ENCODE peak calls at places on chromosome 1, in four cellular contexts. B, K, J and L are unnamed samples.

GRCh38 chr1:240152611-240153297 is 61.1 kb downstream of the FMN2 start:
- DNase-seq in K (no peak), B (no peak), J (no peak), L (no peak)

GRCh38 chr1:54904476-54905048 is 17.6 kb upstream of the DHCR24 start:
- DNase-seq in B (no peak), K (no peak), J (no peak), L (no peak)

GRCh38 chr1:116533425-116533820 is 37.4 kb downstream of the CD58 start:
- DNase-seq in J (no peak), B (no peak), K (no peak), L (no peak)

GRCh38 chr1:236718328-236718727 is 32.0 kb downstream of the ACTN2 start:
- DNase-seq in K (no peak), J (no peak), B (no peak), L (no peak)

GRCh38 chr1:204545202-204545601 is 29.0 kb downstream of the MDM4 start:
- DNase-seq in B (no peak), K (no peak), J (no peak), L (no peak)

GRCh38 chr1:206679738-206680211 is 4.9 kb upstream of the MAPKAPK2 start:
- DNase-seq in J (no peak), B (no peak), K (no peak), L (no peak)

GRCh38 chr1:1778827-1779675 is 781 bp upstream of the NADK start:
- DNase-seq in J (peak), B (no peak), K (peak), L (peak)

GRCh38 chr1:16026723-16027484 is 5.1 kb downstream of the CLCNKA start:
- DNase-seq in J (peak), B (no peak), K (no peak), L (peak)

GRCh38 chr1:43688594-43689000 is 18.7 kb upstream of the ST3GAL3 start:
- DNase-seq in K (no peak), B (no peak), J (no peak), L (peak)

DNA sequence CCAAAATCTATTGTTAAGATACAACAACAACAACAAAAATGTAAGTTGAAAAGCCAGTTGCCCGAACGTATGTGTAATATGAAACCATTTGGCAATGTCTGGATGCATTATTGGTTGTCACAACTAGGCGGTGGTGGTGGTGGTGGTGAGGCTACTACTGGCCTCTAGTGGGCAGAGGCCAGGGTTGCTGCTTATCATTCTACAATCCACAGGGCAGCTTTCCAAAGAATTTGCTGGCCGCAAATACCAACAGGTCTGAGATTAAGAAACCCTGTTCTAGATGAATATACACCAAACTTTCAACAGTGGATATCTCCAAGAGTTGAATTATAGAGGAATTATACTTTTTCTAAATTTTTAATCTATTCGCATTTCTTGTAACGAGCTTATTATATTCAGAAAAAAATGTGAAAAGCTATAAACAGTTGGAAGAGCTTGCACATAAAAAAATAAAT is 26.8 kb upstream of the ZNF697 start:
- DNase-seq in K (peak), J (no peak), B (no peak), L (peak)
- TF ChIP-seq RNF2 in K (no peak), J (no peak), B (no peak), L (no peak)

GRCh38 chr1:26697978-26698849 is 2.4 kb downstream of the ARID1A start:
- DNase-seq in B (peak), J (no peak), K (peak), L (peak)
- TF ChIP-seq RNF2 in B (no peak), J (no peak), K (no peak), L (peak)

DNA sequence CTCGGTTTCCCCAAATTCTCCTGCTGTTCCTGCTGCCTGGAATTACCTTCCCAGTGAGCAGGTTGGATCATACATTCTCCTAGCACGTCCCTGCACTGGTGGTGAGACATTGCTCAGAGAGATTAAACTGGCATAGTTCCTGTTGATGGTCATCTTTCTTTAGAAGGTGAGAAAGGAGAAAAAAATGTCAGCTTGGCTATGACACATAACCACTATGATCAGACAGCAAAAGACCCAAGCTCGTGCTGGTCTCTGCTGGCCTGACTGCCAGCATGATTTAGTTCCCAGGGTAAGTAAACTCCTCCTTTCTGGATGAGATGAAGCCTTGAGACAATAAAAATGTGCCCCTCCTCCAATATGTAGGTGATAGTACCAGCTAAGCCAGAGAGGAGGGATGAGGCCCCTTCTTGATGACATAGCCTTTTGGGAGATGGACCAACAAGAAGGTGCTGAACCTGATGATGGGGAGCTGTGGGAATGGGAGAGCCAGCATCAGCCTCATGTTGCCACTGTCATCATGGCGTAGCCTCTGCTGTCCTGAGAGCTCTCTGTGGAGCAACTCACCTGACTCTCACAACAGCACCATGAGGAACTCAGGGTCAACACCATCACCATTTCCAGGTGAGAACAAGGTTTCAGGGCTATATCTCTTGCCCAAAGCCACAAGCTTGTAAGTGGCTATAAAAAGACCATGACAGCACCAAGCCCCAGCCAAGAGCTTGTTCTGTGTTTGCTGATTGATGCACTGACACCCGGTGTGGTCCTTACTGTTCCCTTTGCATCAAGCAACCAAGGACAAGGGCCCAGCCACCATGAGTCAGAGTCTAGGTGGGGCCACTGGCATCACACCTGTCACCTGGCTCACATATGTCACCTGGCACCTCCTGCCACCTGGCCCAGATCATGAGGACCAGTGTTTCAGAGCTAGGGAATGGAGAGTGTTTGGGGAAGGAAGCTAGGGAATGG is 200.0 kb downstream of the MATN1 start:
- DNase-seq in J (peak), K (no peak), B (peak), L (no peak)
- TF ChIP-seq RNF2 in J (no peak), K (no peak), B (no peak), L (no peak)

GRCh38 chr1:20716232-20716631 is 1.6 kb downstream of the KIF17 start:
- DNase-seq in K (no peak), B (no peak), J (no peak), L (no peak)

GRCh38 chr1:20719871-20720620 is 2.2 kb upstream of the KIF17 start:
- DNase-seq in B (no peak), J (no peak), K (no peak), L (no peak)

GRCh38 chr1:20715406-20715805 is 2.4 kb downstream of the KIF17 start:
- DNase-seq in J (no peak), K (no peak), B (no peak), L (no peak)

GRCh38 chr1:20719261-20719660 is 1.5 kb upstream of the KIF17 start:
- DNase-seq in J (no peak), K (no peak), B (no peak), L (no peak)

DNA sequence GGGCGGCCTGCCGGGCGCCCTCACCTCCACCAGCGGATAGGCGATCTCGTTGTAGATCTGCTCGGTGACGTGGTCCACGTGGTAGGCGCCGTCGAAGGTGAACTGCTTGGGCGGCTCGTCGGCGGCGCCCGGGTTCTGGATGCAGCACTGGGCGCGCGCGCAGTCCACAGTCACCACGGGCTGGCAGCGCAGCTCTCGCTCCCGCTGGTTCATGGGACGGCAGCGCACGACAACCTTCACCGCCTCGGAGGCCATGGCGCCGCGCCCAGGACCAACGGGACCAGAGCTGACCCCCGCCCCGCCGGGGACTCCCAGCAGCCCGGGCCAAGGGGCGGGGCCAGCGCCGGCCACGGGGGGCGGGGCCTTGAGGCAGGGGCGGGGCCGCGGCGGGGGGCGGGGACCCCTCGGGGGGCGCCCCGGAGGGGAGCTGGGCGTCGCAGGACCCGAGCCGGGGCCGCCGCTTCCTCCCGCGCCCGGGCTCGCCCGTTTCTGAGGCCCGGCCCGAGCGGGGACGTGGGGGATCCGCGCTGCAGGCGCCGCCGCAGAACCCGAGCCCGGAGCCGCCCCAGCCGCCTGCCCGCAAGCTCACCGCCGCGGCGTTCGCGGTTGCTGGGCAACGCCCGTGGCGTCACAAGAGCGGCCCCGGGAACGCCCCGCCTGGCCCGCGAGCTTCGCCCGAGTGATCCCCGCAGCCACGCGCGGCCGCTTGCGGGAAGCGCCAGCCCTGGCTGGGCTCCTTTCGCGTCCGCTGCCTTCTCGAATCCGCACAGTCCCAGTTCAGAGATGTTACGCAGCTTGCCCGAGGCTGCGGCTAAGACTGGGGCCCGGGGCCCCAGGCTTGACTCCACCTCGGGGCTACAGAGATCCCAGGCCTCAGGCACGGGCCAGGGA is at the start of gene KIF17:
- DNase-seq in J (peak), B (peak), K (no peak), L (peak)
- TF ChIP-seq RNF2 in J (no peak), B (no peak), K (no peak), L (no peak)

GRCh38 chr1:27345272-27345671 is 3.5 kb downstream of the SYTL1 start:
- DNase-seq in J (no peak), K (no peak), B (no peak), L (no peak)

GRCh38 chr1:27341525-27342252 is at the start of gene SYTL1:
- DNase-seq in J (peak), K (peak), B (peak), L (peak)

GRCh38 chr1:27342778-27343638 is 1.2 kb downstream of the SYTL1 start:
- DNase-seq in B (no peak), J (no peak), K (peak), L (peak)

GRCh38 chr1:27342391-27342777 is 562 bp downstream of the SYTL1 start:
- DNase-seq in B (no peak), J (no peak), K (no peak), L (no peak)

DNA sequence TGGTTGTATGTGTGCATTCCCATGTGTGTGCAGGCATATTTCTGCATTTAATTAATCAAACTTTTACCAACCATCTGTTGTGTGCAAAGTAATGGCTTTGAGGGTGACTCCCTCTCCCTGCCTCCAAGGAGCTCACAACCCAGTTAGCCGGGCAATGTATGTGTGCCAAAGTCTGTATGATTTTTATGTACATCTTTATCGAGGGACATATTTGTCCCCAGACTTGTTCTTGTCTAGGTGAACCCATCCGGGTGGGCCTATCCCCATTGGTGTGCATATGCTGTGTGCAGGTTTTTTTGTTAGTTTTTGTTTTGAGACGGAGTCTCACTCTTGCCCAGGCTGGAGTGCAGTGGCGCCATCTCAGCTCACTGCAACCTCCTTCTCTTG is 1.8 kb downstream of the SYTL1 start:
- DNase-seq in K (no peak), J (no peak), B (no peak), L (no peak)
- TF ChIP-seq RNF2 in K (no peak), J (no peak), B (no peak), L (no peak)

GRCh38 chr1:8880068-8880676 is 1.7 kb upstream of the ENO1 start:
- DNase-seq in B (peak), K (peak), J (no peak), L (peak)

GRCh38 chr1:8879348-8880067 is 1.0 kb upstream of the ENO1 start:
- DNase-seq in B (no peak), J (no peak), K (no peak), L (no peak)

GRCh38 chr1:8875216-8875861 is 3.1 kb downstream of the ENO1 start:
- DNase-seq in K (no peak), J (no peak), B (no peak), L (no peak)

GRCh38 chr1:8876099-8876496 is 2.4 kb downstream of the ENO1 start:
- DNase-seq in K (no peak), J (no peak), B (no peak), L (no peak)

DNA sequence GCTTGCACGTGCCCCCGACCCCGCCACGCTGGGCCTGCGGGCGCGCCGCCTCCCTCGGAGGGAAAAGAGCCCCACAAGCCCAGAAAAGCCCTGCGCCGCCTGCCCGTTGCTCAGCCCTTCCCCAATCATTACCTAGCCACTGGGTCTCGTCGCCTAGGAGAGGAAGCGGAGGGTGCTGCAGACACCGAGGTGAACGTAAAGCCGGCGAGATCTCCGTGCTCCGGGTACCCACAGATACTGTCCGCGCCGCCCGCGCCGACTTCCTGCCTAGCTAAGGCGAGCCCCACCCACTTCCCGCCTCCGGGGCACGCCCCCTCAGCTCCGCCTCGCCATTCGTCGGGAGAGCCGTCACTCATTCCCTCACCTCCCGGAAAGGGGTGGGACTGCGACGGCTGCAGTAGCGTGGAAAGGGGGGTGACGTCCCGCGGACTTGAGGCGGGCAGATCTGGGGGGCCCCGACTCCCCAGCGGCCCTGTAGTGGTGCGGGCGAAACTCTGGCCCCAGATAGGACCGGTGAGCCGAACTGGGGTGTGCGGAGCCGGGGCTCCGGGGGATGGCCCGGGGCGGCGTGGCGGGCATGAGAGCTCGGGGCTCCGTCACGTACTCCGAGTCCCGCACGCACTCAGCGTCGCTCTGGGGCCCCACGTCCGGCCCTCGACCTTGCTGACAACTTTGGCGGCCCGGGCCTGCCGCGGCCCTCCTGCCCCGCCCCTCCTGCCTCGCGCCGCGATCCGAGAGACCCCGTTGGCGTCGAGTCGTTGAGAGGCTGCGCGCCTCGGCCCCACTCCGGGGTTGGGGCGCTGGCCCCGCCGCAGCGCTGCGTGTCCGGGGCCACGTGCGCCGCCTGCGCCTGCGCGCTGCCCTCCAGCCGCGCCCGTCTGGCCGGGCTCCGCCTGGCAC is at the start of gene ENO1:
- DNase-seq in J (peak), K (peak), B (peak), L (peak)
- TF ChIP-seq RNF2 in J (no peak), K (peak), B (peak), L (peak)

GRCh38 chr1:184242507-184242943 is 144.3 kb upstream of the C1orf21 start:
- DNase-seq in K (no peak), J (no peak), B (no peak), L (no peak)
- TF ChIP-seq RNF2 in K (no peak), J (no peak), B (no peak), L (no peak)

DNA sequence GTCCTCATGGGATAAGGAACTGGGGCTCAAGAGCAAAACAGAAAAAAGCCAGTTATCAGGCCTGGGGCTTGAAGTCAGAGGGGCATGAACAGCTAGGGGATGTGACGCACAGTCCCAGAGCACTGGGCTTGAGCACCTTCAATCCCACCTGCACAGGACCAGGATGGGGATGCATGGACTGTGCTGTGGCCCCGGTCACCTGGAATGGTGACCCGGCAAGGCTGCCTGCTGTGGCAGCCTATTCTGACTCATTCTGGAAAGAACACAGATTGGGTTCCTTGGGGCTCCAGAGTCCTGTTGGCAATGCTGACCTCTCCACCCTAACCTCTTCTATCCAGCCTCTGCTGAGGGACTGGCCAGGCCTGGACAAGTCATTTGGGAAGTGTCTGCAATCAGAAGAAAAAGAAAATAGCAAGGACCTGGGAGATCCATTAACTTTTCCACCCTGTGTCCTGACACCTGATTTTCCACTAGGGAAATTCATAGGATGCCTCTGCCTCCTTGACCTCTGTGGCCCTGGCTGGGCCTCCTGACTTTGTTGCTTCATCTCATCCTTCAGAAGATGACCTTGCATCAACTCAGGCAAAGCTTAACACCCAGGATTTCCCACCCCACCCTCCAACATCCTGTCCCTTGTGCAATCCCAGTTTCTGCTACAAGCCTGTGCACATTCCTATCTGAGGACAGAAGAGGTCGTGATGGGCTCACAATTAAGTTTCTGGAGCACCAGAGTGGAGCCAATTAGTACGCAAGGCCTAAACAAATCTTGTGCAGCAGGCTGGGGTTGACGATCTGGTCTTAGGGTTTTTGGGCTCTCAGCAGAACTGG is 17.9 kb upstream of the FMOD start:
- DNase-seq in J (no peak), K (no peak), B (peak), L (no peak)
- TF ChIP-seq RNF2 in J (no peak), K (no peak), B (no peak), L (no peak)

GRCh38 chr1:160408864-160409263 is 8.5 kb downstream of the VANGL2 start:
- DNase-seq in K (no peak), B (no peak), J (peak), L (no peak)
- TF ChIP-seq RNF2 in K (no peak), B (no peak), J (no peak), L (no peak)

DNA sequence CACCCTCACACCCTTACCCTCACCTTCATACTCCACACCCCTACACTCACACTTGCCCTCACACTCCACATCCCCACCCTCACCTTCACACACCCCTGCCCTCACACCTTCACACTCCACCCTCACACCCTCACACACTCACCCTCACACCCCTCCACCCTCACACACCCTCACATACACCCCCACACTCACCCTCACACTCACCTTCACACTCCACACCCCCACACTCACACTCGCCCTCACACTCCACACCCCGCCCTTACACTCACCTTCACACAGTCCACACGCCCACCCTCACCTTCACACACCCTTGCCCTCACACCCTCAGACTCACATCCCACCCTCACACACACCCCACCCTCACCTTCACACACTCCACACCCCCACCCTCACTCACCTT is 43.6 kb upstream of the EDN2 start:
- DNase-seq in K (no peak), B (no peak), J (no peak), L (no peak)
- TF ChIP-seq RNF2 in K (no peak), B (no peak), J (no peak), L (no peak)